ENCODE peak calls at places on chromosome 10, in five cellular contexts. P, D, M, X and O are unnamed samples.
A peak's percentile ranks its signal among the peaks of the same experiment; 100 is the strongest.

GRCh38 chr10:14416308-14416700 is 85.6 kb upstream of the FRMD4A start:
- DNase-seq in P (no peak), D (no peak), M (no peak), X (no peak), O (no peak)

GRCh38 chr10:114359953-114360345 is 44.4 kb downstream of the AFAP1L2 start:
- DNase-seq in P (no peak), D (no peak), M (no peak), X (no peak), O (no peak)

GRCh38 chr10:86960863-86961434 is 2.5 kb downstream of the SNCG start:
- DNase-seq in P (no peak), D (no peak), M (no peak), X (no peak), O (no peak)

GRCh38 chr10:18607979-18608378 is 43.4 kb downstream of the NSUN6 start:
- DNase-seq in P (no peak), D (peak; percentile 36), M (no peak), X (no peak), O (no peak)

GRCh38 chr10:106652279-106652678 is 512.2 kb downstream of the SORCS1 start:
- DNase-seq in P (no peak), D (no peak), M (no peak), X (peak; percentile 11), O (no peak)

GRCh38 chr10:16787361-16787791 is 29.8 kb downstream of the RSU1 start:
- DNase-seq in P (no peak), D (no peak), M (no peak), X (no peak), O (no peak)

GRCh38 chr10:3805227-3805790 is 20.3 kb upstream of the KLF6 start:
- DNase-seq in P (peak; percentile 45), D (no peak), M (no peak), X (peak; percentile 71), O (no peak)

GRCh38 chr10:80579370-80579769 is 41.7 kb downstream of the SH2D4B start:
- DNase-seq in P (no peak), D (no peak), M (no peak), X (no peak), O (no peak)

GRCh38 chr10:1567742-1568495 is 169.4 kb downstream of the ADARB2 start:
- DNase-seq in P (no peak), D (no peak), M (no peak), X (no peak), O (no peak)

GRCh38 chr10:105742184-105742583 is 1101.1 kb downstream of the SORCS3 start:
- DNase-seq in P (no peak), D (no peak), M (no peak), X (no peak), O (no peak)

GRCh38 chr10:30803901-30804322 is 174.4 kb upstream of the LYZL2 start:
- DNase-seq in P (no peak), D (no peak), M (no peak), X (no peak), O (no peak)

GRCh38 chr10:78763651-78764395 is 304.9 kb upstream of the ZMIZ1 start:
- DNase-seq in P (no peak), D (no peak), M (no peak), X (no peak), O (no peak)

GRCh38 chr10:77392851-77393250 is 244.8 kb downstream of the KCNMA1 start:
- DNase-seq in P (no peak), D (peak; percentile 83), M (no peak), X (no peak), O (no peak)

GRCh38 chr10:34922138-34922537 is 107.0 kb upstream of the PARD3 start:
- DNase-seq in P (no peak), D (no peak), M (no peak), X (no peak), O (no peak)

GRCh38 chr10:26863677-26864076 is 2.9 kb upstream of the ABI1 start:
- DNase-seq in P (no peak), D (no peak), M (no peak), X (no peak), O (no peak)

GRCh38 chr10:123097039-123097438 is 38.7 kb upstream of the HMX3 start:
- DNase-seq in P (no peak), D (no peak), M (no peak), X (no peak), O (no peak)

GRCh38 chr10:86813101-86813500 is 56.7 kb downstream of the BMPR1A start:
- DNase-seq in P (no peak), D (no peak), M (no peak), X (no peak), O (no peak)

GRCh38 chr10:16773334-16773733 is 43.9 kb downstream of the RSU1 start:
- DNase-seq in P (no peak), D (no peak), M (no peak), X (no peak), O (no peak)

GRCh38 chr10:100374137-100374655 is 27.2 kb downstream of the SCD start:
- DNase-seq in P (peak; percentile 66), D (peak; percentile 79), M (peak; percentile 92), X (no peak), O (no peak)

GRCh38 chr10:34538291-34538829 is 276.7 kb downstream of the PARD3 start:
- DNase-seq in P (no peak), D (peak; percentile 19), M (no peak), X (peak; percentile 57), O (no peak)

GRCh38 chr10:50497758-50498157 is 126.0 kb downstream of the SGMS1 start:
- DNase-seq in P (no peak), D (no peak), M (peak; percentile 21), X (peak; percentile 83), O (no peak)

GRCh38 chr10:44581996-44582395 is 197.1 kb upstream of the CXCL12 start:
- DNase-seq in P (no peak), D (no peak), M (no peak), X (no peak), O (no peak)

GRCh38 chr10:52213511-52213831 is 100.6 kb upstream of the DKK1 start:
- DNase-seq in P (no peak), D (no peak), M (peak; percentile 47), X (no peak), O (peak; percentile 23)

GRCh38 chr10:5625992-5626777 is 40.2 kb downstream of the ASB13 start:
- DNase-seq in P (no peak), D (no peak), M (no peak), X (no peak), O (no peak)

GRCh38 chr10:48613015-48613414 is 8.1 kb upstream of the ARHGAP22 start:
- DNase-seq in P (no peak), D (no peak), M (no peak), X (no peak), O (no peak)

DNA sequence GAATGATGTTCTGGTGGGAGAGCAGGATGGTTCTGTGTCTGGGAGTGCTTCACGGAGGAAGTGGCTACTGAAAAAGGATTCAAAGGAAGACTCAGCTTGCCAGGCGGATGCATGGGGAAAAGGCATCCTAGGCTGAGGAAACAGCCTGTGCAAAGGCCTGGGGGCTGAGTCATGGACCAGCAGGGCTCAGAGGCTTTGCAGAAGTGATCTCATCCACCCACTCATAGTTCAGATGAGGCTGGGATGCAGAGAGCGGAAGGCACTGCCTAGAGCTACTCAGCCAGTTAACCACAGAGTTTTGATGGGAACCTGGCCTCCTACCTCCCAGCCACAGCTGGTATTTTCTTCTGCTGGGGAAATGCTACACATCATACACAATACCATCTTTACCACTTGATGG is 15.8 kb upstream of the ADAMTS14 start:
- DNase-seq in P (peak; percentile 72), D (no peak), M (no peak), X (peak; percentile 56), O (no peak)
- TF ChIP-seq RAD21 in P (no peak), D (no peak), M (no peak), X (no peak), O (no peak)

DNA sequence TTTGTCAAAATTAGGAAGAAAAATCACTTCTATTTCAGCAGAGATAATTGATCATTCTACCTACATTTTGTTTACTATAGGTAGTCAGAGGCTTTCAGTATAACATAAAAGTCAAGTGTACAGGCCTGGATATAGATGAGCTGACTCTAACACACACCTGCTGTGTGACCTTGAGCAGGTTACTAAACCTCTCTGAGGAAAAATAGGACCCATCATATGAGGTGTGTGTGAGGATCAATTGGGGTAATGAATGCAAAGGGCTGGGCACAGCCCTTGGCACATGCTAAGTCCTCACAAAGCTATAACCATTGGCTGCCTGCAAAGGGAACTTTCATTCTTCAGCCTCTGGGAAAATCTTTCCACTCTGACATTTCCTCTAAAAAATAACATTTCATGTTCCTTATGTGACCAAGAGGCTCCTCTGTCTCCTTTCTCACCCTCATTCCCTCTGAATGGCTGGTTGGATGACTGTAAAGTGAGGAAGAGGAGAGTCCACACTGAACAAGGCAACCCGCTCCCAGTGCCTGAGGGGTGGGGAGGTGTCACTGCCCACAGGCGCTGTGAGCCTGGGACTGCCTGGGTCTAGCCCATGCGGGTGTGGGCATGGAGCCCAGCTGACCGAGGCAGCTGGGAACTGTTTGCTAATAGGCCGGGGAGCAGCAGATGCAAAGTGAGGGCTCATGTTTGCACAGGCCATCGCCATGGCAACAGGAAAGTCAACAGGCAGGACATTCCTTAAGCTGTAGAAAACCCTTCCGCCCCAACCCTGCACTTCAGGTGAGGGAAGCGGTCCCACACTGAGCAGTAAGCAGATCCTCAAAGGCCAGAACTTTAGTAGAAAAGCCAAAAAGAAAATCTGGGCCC is 36.8 kb downstream of the MYOF start:
- DNase-seq in P (no peak), D (peak; percentile 96), M (peak; percentile 97), X (no peak), O (peak; percentile 84)
- TF ChIP-seq EP300 in P (no peak), D (no peak), M (peak; percentile 73), X (no peak), O (peak; percentile 94)

GRCh38 chr10:68861253-68861652 is 33.9 kb downstream of the STOX1 start:
- DNase-seq in P (no peak), D (no peak), M (no peak), X (no peak), O (no peak)
- TF ChIP-seq CEBPB in P (no peak), D (no peak), M (no peak), X (no peak), O (no peak)

GRCh38 chr10:125192005-125192404 is 31.6 kb upstream of the CTBP2 start:
- DNase-seq in P (peak; percentile 16), D (no peak), M (no peak), X (no peak), O (no peak)

GRCh38 chr10:125192620-125193019 is 32.3 kb upstream of the CTBP2 start:
- DNase-seq in P (no peak), D (no peak), M (no peak), X (no peak), O (no peak)

GRCh38 chr10:125193306-125193877 is 33.0 kb upstream of the CTBP2 start:
- DNase-seq in P (peak; percentile 51), D (no peak), M (no peak), X (no peak), O (no peak)

GRCh38 chr10:125190961-125191360 is 30.6 kb upstream of the CTBP2 start:
- DNase-seq in P (no peak), D (no peak), M (no peak), X (no peak), O (no peak)

GRCh38 chr10:125194814-125195213 is 34.5 kb upstream of the CTBP2 start:
- DNase-seq in P (no peak), D (no peak), M (no peak), X (no peak), O (no peak)
- TF ChIP-seq RAD21 in P (no peak), D (no peak), M (no peak), X (no peak), O (no peak)

GRCh38 chr10:118958559-118958958 is 71.0 kb upstream of the NANOS1 start:
- DNase-seq in P (no peak), D (no peak), M (no peak), X (no peak), O (no peak)
- TF ChIP-seq EP300 in P (no peak), D (no peak), M (no peak), X (no peak), O (no peak)

GRCh38 chr10:118264838-118265470 is 77.2 kb downstream of the FAM204A start:
- DNase-seq in P (no peak), D (no peak), M (no peak), X (no peak), O (no peak)
- TF ChIP-seq CEBPB in P (no peak), D (no peak), M (no peak), X (no peak), O (no peak)

GRCh38 chr10:61621538-61622150 is 41.1 kb upstream of the CABCOCO1 start:
- DNase-seq in P (no peak), D (no peak), M (peak; percentile 57), X (no peak), O (no peak)
- TF ChIP-seq RAD21 in P (no peak), D (no peak), M (no peak), X (no peak), O (no peak)